ENCODE peak calls at places on chromosome 14, in seven cellular contexts. W, X, S, O, G, Q and A are unnamed samples. For H3K9me3, the result is how much of the 10 kb centered on the place peaks cover.

GRCh38 chr14:92747701-92748258 is 647 bp downstream of the LGMN start:
- DNase-seq in W (peak), X (no peak), S (no peak), O (no peak), G (peak), Q (no peak), A (peak)

GRCh38 chr14:68598621-68599447 is 194.0 kb downstream of the ZFP36L1 start:
- DNase-seq in W (no peak), X (peak), S (no peak), O (peak), G (no peak), Q (peak), A (peak)

GRCh38 chr14:53523226-53523625 is 370.1 kb upstream of the DDHD1 start:
- DNase-seq in W (no peak), X (no peak), S (no peak), O (no peak), G (no peak), Q (no peak), A (no peak)

GRCh38 chr14:60775296-60775695 is 40.7 kb downstream of the MNAT1 start:
- DNase-seq in W (no peak), X (peak), S (no peak), O (peak), G (no peak), Q (peak), A (peak)

GRCh38 chr14:101219896-101220703 is 316.6 kb upstream of the RTL1 start:
- DNase-seq in W (no peak), X (no peak), S (no peak), O (no peak), G (no peak), Q (no peak), A (no peak)

GRCh38 chr14:22276913-22277816 is 311.9 kb downstream of the DAD1 start:
- DNase-seq in W (peak), X (peak), S (no peak), O (no peak), G (peak), Q (peak), A (no peak)

GRCh38 chr14:104350463-104351185 is 212.2 kb downstream of the KIF26A start:
- DNase-seq in W (no peak), X (no peak), S (no peak), O (no peak), G (peak), Q (no peak), A (no peak)

GRCh38 chr14:59085207-59085739 is 103.2 kb upstream of the DAAM1 start:
- DNase-seq in W (no peak), X (no peak), S (no peak), O (peak), G (no peak), Q (no peak), A (no peak)

GRCh38 chr14:57274551-57274950 is 5.8 kb downstream of the AP5M1 start:
- DNase-seq in W (no peak), X (peak), S (no peak), O (no peak), G (no peak), Q (no peak), A (peak)

DNA sequence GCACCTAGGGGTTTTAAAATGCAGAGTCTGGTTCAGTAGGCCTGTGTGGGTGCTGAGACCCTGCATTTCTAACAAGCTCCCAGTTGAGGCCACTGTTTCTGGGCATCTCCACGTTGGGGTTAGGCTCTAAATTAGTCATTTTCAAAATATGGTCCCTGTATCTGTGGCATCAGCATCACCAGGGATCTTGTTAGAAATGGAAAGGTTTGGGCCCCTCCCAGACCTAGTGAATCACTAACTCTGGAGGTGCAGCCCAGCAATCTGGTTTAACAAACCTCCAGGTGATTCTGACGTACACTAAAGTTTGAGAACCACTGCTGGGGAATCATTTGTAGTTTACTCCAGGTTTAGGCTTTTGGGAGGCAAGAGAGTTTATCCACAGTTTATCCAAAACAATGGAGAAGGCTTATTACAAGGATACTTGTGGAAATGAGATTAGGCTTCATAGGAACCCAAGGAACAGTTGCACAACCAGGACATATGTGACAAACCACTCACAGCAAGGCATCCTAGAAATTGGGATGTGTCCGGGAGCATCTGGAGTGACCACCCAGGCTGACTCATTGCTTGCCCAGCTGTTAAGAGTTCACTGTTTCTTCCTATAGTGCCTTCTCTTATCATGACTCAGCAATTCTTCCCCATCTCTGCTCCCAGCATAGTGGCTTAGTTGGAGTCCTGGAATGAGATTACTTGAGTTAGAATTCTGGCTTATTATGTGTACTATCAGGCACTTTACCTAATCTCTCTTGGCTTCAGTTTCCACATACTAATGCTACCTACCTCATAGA is 71.6 kb upstream of the STXBP6 start:
- DNase-seq in W (no peak), X (peak), S (no peak), O (peak), G (no peak), Q (peak), A (peak)
- H2AFZ ChIP-seq in W (no peak), X (no peak), S (no peak), O (no peak), G (no peak), Q (no peak), A (no peak)

DNA sequence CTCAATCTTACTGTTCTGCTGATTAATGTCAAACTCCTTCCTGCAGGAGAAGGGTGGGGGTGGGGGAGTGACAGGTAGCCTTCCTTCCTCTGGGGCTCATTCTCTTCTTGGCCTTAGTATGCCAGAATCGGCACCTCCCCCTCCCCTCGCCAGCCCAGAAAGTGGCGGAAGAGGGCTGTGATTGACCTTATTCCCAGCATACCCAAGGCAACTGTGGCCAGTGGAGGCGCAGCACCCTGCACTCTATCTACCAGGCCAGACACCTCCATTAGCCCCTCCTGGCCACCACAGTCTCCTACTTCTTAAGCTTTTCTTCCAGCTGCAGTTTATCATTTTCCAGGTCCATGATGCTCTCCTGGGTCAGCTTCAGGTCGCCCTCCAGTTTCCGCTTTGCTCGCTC is 15.5 kb downstream of the MYH6 start:
- DNase-seq in W (no peak), X (no peak), S (no peak), O (no peak), G (no peak), Q (no peak), A (no peak)
- H3K9me3 ChIP-seq in W (under half), X (under half), S (under half), O (under half), G (under half), Q (under half), A (under half)

DNA sequence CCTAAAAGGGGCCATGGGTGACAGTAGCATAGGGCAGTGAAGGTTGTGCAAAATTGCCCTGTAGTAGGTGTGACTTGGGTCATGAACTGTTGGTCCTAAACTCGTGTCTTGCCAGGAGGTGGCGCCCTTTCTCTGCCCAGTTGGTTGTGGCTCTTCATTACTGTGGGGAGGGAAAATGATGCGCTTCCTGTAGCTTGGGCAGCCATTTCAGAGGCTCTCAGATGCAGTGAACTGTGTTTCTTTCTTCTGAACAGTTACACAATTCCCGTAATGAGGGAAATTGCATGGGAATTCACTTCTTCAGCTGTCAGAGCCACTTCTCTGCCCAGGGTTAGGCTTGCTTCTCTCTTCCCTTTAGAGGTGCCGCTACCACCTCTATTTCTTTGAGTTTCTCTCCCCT is 148.1 kb upstream of the NRXN3 start:
- DNase-seq in W (peak), X (peak), S (peak), O (peak), G (peak), Q (peak), A (peak)
- TF ChIP-seq CTCF in W (peak), X (peak), S (peak), O (peak), G (peak), Q (peak), A (peak)

GRCh38 chr14:32933943-32934890 is 4.5 kb upstream of the NPAS3 start:
- DNase-seq in W (no peak), X (no peak), S (no peak), O (peak), G (peak), Q (peak), A (peak)
- H2AFZ ChIP-seq in W (no peak), X (peak), S (no peak), O (peak), G (peak), Q (no peak), A (peak)